ENCODE peak calls at places on chromosome 17, in five cellular contexts. A is IMR-90, U is H9, J is neuronal stem cell, S is mesendoderm. B is an unnamed sample.

GRCh38 chr17:28925912-28926365 is 23.1 kb upstream of the DHRS13 start:
- DNase-seq in A (peak), U (no peak), J (no peak), S (no peak), B (no peak)

GRCh38 chr17:50708050-50709000 is 611 bp upstream of the ANKRD40 start:
- DNase-seq in A (no peak), U (no peak), J (no peak), S (no peak), B (no peak)

GRCh38 chr17:72677714-72678390 is 414.6 kb downstream of the SLC39A11 start:
- DNase-seq in A (peak), U (no peak), J (no peak), S (no peak), B (no peak)

GRCh38 chr17:62653831-62654829 is 26.7 kb downstream of the MRC2 start:
- DNase-seq in A (peak), U (no peak), J (peak), S (peak), B (peak)

GRCh38 chr17:9472541-9472940 is 103.1 kb downstream of the STX8 start:
- DNase-seq in A (peak), U (no peak), J (no peak), S (no peak), B (peak)

GRCh38 chr17:29930399-29931010 is 477 bp upstream of the SSH2 start:
- DNase-seq in A (peak), U (no peak), J (peak), S (peak), B (peak)

GRCh38 chr17:41483991-41484826 is 3.3 kb upstream of the KRT35 start:
- DNase-seq in A (peak), U (no peak), J (no peak), S (peak), B (no peak)

GRCh38 chr17:1648582-1649115 is 1.0 kb downstream of the RILP start:
- DNase-seq in A (peak), U (peak), J (peak), S (peak), B (peak)

GRCh38 chr17:1231456-1231855 is 38.8 kb upstream of the BHLHA9 start:
- DNase-seq in A (no peak), U (no peak), J (no peak), S (no peak), B (no peak)

GRCh38 chr17:45149037-45149668 is 878 bp downstream of the HEXIM1 start:
- DNase-seq in A (peak), U (peak), J (peak), S (peak), B (peak)

GRCh38 chr17:55086635-55087058 is 118.1 kb downstream of the STXBP4 start:
- DNase-seq in A (peak), U (no peak), J (no peak), S (no peak), B (no peak)

GRCh38 chr17:33229499-33229898 is 63.6 kb downstream of the ASIC2 start:
- DNase-seq in A (no peak), U (no peak), J (no peak), S (no peak), B (no peak)

GRCh38 chr17:17783121-17783824 is 53.5 kb downstream of the SREBF1 start:
- DNase-seq in A (no peak), U (peak), J (peak), S (peak), B (peak)

GRCh38 chr17:60091908-60092331 is 13.2 kb upstream of the HEATR6 start:
- DNase-seq in A (peak), U (no peak), J (no peak), S (no peak), B (no peak)

GRCh38 chr17:61314368-61315078 is 85.1 kb upstream of the TBX2 start:
- DNase-seq in A (peak), U (no peak), J (no peak), S (no peak), B (no peak)

GRCh38 chr17:731943-732787 is at the start of gene TLCD3A:
- DNase-seq in A (peak), U (peak), J (no peak), S (peak), B (peak)

GRCh38 chr17:73284339-73284738 is 22.7 kb upstream of the CPSF4L start:
- DNase-seq in A (no peak), U (no peak), J (no peak), S (no peak), B (no peak)

GRCh38 chr17:83057793-83058477 is 21.5 kb upstream of the METRNL start:
- DNase-seq in A (no peak), U (no peak), J (no peak), S (no peak), B (no peak)

GRCh38 chr17:72884066-72884465 is 208.4 kb downstream of the SLC39A11 start:
- DNase-seq in A (no peak), U (no peak), J (no peak), S (no peak), B (no peak)

GRCh38 chr17:60528828-60529227 is 2.8 kb upstream of the APPBP2 start:
- DNase-seq in A (no peak), U (no peak), J (no peak), S (no peak), B (no peak)

GRCh38 chr17:61463068-61463980 is 11.1 kb downstream of the TBX4 start:
- DNase-seq in A (no peak), U (peak), J (no peak), S (peak), B (no peak)

GRCh38 chr17:43399839-43400328 is 1.1 kb downstream of the ARL4D start:
- DNase-seq in A (no peak), U (no peak), J (no peak), S (no peak), B (peak)

GRCh38 chr17:41915566-41915965 is 3.2 kb downstream of the ACLY start:
- DNase-seq in A (no peak), U (no peak), J (no peak), S (no peak), B (peak)

GRCh38 chr17:29583324-29584248 is 5.9 kb downstream of the GIT1 start:
- DNase-seq in A (no peak), U (no peak), J (no peak), S (no peak), B (no peak)

GRCh38 chr17:63024716-63025115 is 58.7 kb downstream of the TANC2 start:
- DNase-seq in A (peak), U (no peak), J (no peak), S (no peak), B (peak)

GRCh38 chr17:12765544-12765943 is 23.8 kb upstream of the ARHGAP44 start:
- DNase-seq in A (peak), U (no peak), J (no peak), S (no peak), B (peak)

GRCh38 chr17:40956401-40957254 is 10.1 kb downstream of the KRT39 start:
- DNase-seq in A (peak), U (no peak), J (no peak), S (no peak), B (peak)

GRCh38 chr17:30926516-30926915 is 4.8 kb downstream of the ADAP2 start:
- DNase-seq in A (peak), U (no peak), J (no peak), S (no peak), B (no peak)

GRCh38 chr17:32259596-32259995 is 6.0 kb upstream of the RHBDL3 start:
- DNase-seq in A (peak), U (no peak), J (no peak), S (no peak), B (no peak)

GRCh38 chr17:41959336-41960095 is 7.1 kb upstream of the CNP start:
- DNase-seq in A (peak), U (peak), J (peak), S (peak), B (peak)

GRCh38 chr17:15261063-15261817 is 3.9 kb downstream of the PMP22 start:
- DNase-seq in A (peak), U (peak), J (peak), S (peak), B (no peak)

GRCh38 chr17:40351185-40352043 is 13.1 kb downstream of the GJD3 start:
- DNase-seq in A (no peak), U (no peak), J (no peak), S (no peak), B (no peak)

GRCh38 chr17:50283246-50283645 is 9.0 kb downstream of the TMEM92 start:
- DNase-seq in A (no peak), U (no peak), J (no peak), S (no peak), B (no peak)

GRCh38 chr17:50596191-50597037 is 35.9 kb downstream of the CACNA1G start:
- DNase-seq in A (no peak), U (peak), J (no peak), S (peak), B (peak)

GRCh38 chr17:43856141-43856540 is 9.2 kb downstream of the CD300LG start:
- DNase-seq in A (no peak), U (no peak), J (no peak), S (no peak), B (no peak)

GRCh38 chr17:37489197-37490001 is at the start of gene DUSP14:
- DNase-seq in A (peak), U (peak), J (peak), S (peak), B (peak)

GRCh38 chr17:9810100-9810949 is 11.6 kb downstream of the GSG1L2 start:
- DNase-seq in A (no peak), U (no peak), J (no peak), S (no peak), B (no peak)

GRCh38 chr17:28145348-28145747 is 102.9 kb downstream of the NLK start:
- DNase-seq in A (peak), U (no peak), J (no peak), S (peak), B (no peak)

GRCh38 chr17:32490101-32490482 is 3.3 kb downstream of the CDK5R1 start:
- DNase-seq in A (no peak), U (peak), J (no peak), S (peak), B (no peak)

GRCh38 chr17:78359216-78359935 is 501 bp downstream of the SOCS3 start:
- DNase-seq in A (no peak), U (peak), J (no peak), S (peak), B (peak)
- H3K23ac ChIP-seq in A (peak), U (no peak), J (peak), S (peak), B (no peak)

GRCh38 chr17:75996665-75997590 is 3.7 kb upstream of the CDK3 start:
- DNase-seq in A (peak), U (no peak), J (no peak), S (peak), B (peak)
- H3K27ac ChIP-seq in A (no peak), U (no peak), J (no peak), S (no peak), B (peak)

GRCh38 chr17:48614904-48615211 is 234 bp downstream of the HOXB8 start:
- DNase-seq in A (no peak), U (no peak), J (no peak), S (no peak), B (no peak)

GRCh38 chr17:48615212-48615962 is at the start of gene HOXB8:
- DNase-seq in A (no peak), U (no peak), J (no peak), S (no peak), B (no peak)

GRCh38 chr17:48612456-48612853 is 1.6 kb upstream of the HOXB7 start:
- DNase-seq in A (peak), U (no peak), J (no peak), S (no peak), B (no peak)

GRCh38 chr17:48612854-48613691 is 2.0 kb downstream of the HOXB8 start:
- DNase-seq in A (peak), U (peak), J (no peak), S (peak), B (no peak)

GRCh38 chr17:48613862-48614694 is 1.0 kb downstream of the HOXB8 start:
- DNase-seq in A (peak), U (peak), J (no peak), S (peak), B (peak)
- H3K23ac ChIP-seq in A (no peak), U (no peak), J (no peak), S (peak), B (no peak)

DNA sequence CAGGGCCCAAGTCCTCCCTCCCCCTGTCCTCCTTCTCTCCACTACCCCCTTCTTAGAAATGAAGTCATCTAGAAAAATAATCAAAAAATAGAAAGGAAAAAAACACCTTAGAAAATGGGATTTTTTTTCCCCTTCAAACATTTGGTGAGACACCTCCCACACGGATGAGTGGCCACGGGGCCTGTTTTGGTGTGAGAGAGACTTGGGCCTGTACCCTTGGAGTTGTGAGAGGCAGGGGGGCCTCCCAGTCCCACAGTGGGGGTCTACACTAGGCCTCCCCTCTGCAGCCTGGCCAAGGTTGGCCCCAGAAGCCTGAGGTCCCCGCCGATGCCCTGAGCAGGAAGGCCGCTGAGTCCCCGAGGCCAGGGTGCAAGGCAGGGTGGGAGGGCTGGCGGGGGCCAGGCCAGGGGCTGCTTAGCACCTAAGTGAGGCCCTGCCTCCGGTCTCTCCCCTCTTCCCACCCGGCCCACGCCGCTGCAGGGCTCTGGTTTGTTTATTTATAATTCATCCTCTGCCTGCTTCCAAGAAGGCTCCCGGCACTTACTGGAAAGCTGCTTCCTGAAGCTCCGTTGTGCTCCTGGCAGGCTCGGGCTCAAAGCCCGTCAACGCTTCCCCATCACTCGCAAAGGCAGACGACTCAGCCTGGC is 26.4 kb downstream of the NPTX1 start:
- DNase-seq in A (peak), U (no peak), J (no peak), S (no peak), B (no peak)
- H3K27ac ChIP-seq in A (peak), U (no peak), J (no peak), S (no peak), B (no peak)

GRCh38 chr17:75402038-75402437 is 3.4 kb downstream of the GRB2 start:
- DNase-seq in A (no peak), U (no peak), J (no peak), S (no peak), B (no peak)

GRCh38 chr17:75406222-75406615 is 741 bp upstream of the GRB2 start:
- DNase-seq in A (no peak), U (peak), J (no peak), S (no peak), B (no peak)

GRCh38 chr17:75405365-75406221 is at the start of gene GRB2:
- DNase-seq in A (peak), U (peak), J (peak), S (peak), B (peak)

GRCh38 chr17:75404223-75404738 is 1.2 kb downstream of the GRB2 start:
- DNase-seq in A (peak), U (peak), J (no peak), S (peak), B (peak)

DNA sequence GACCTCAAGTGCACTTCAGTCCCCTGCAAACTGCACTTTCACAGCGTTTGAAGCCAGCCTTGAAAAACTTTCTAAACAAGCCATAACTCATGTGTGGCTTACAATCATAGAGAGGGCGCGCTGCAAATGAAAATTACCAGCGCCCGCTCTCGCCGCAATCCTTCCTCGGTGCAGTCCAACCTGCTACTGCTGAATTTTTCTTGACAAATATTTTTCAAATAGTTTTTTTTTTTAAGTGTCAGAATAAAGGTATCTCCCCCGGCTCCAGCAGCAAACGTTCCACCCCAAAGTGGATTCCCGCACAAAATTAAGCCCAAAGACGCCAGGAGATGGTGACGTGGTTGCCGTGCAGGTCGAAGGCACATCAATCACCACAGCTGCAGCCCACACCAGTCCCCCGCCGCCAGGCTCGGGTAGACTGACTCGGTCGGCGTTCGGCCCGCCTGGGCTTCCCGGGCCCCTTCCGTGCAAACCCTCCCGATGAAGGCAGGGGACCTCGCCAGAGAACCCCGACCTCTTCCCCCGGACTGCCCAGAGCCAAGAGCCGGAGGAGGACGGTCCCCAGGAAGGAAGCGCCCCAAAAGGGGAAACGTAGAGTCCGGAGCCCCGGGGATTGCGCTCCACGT is 626 bp downstream of the GRB2 start:
- DNase-seq in A (peak), U (peak), J (no peak), S (peak), B (peak)
- H3K23ac ChIP-seq in A (peak), U (no peak), J (peak), S (no peak), B (no peak)

GRCh38 chr17:4856271-4856936 is 23.3 kb downstream of the MINK1 start:
- DNase-seq in A (no peak), U (no peak), J (no peak), S (no peak), B (no peak)
- H3K27ac ChIP-seq in A (no peak), U (no peak), J (no peak), S (no peak), B (peak)

B was measured in trophoblast cell.